ENCODE peak calls at places on chromosomes 12 and 14, in six cellular contexts. O is A549, H is HepG2, J is GM12878, B is K562, V is H1. Y is an unnamed sample.

GRCh38 chr12:10721654-10722501 is 1.2 kb downstream of the YBX3 start:
- DNase-seq in J (peak), B (peak), H (peak), O (peak), V (peak), Y (no peak)

GRCh38 chr12:120687570-120688289 is 781 bp downstream of the MLEC start:
- DNase-seq in H (no peak), O (no peak), B (peak), J (no peak), V (no peak), Y (no peak)

GRCh38 chr12:102061096-102061555 is 665 bp downstream of the WASHC3 start:
- DNase-seq in J (peak), B (peak), O (no peak), V (no peak), H (peak), Y (no peak)

GRCh38 chr14:64971890-64972785 is at the start of gene RAB15:
- DNase-seq in J (no peak), H (no peak), B (no peak), V (no peak), O (peak), Y (peak)

GRCh38 chr14:85088231-85088630 is 441.7 kb upstream of the FLRT2 start:
- DNase-seq in B (no peak), O (no peak), J (no peak), V (no peak), H (no peak), Y (no peak)

GRCh38 chr14:74856366-74856765 is 19.6 kb downstream of the PROX2 start:
- DNase-seq in B (no peak), J (no peak), H (no peak), O (no peak), V (no peak), Y (no peak)

GRCh38 chr12:5965950-5966383 is 20.9 kb upstream of the ANO2 start:
- DNase-seq in B (peak), V (peak), J (no peak), O (peak), H (peak), Y (peak)

GRCh38 chr14:93975791-93976476 is 436 bp downstream of the ASB2 start:
- DNase-seq in J (peak), O (no peak), B (no peak), H (no peak), V (no peak), Y (no peak)

GRCh38 chr12:47080725-47081502 is 1.2 kb upstream of the AMIGO2 start:
- DNase-seq in J (no peak), B (peak), O (no peak), H (no peak), V (no peak), Y (no peak)

GRCh38 chr12:54019111-54019811 is 9.0 kb upstream of the HOXC6 start:
- DNase-seq in V (peak), O (no peak), B (no peak), H (no peak), J (no peak), Y (no peak)

GRCh38 chr12:65822732-65823480 is 1.4 kb upstream of the HMGA2 start:
- DNase-seq in B (no peak), V (peak), O (peak), J (no peak), H (peak), Y (peak)

GRCh38 chr14:58479975-58480374 is 52.5 kb downstream of the KIAA0586 start:
- DNase-seq in O (no peak), V (no peak), B (no peak), J (no peak), H (no peak), Y (no peak)

GRCh38 chr14:96095581-96096476 is 56.7 kb downstream of the C14orf132 start:
- DNase-seq in V (no peak), O (peak), B (no peak), H (peak), J (no peak), Y (peak)

GRCh38 chr14:59425322-59425945 is 39.7 kb downstream of the GPR135 start:
- DNase-seq in V (no peak), H (no peak), B (no peak), O (no peak), J (no peak), Y (no peak)

GRCh38 chr14:39265032-39265431 is 31.3 kb downstream of the MIA2 start:
- DNase-seq in O (no peak), V (no peak), J (no peak), H (no peak), B (peak), Y (no peak)

GRCh38 chr14:61460853-61461611 is 139.7 kb downstream of the PRKCH start:
- DNase-seq in O (no peak), J (no peak), B (peak), H (peak), V (peak), Y (no peak)

GRCh38 chr14:61460063-61460462 is 138.7 kb downstream of the PRKCH start:
- DNase-seq in V (no peak), J (no peak), O (no peak), B (no peak), H (no peak), Y (no peak)

GRCh38 chr14:61462566-61463195 is 141.3 kb downstream of the PRKCH start:
- DNase-seq in H (peak), O (no peak), B (peak), J (no peak), V (peak), Y (peak)

GRCh38 chr14:61463664-61464063 is 142.3 kb downstream of the PRKCH start:
- DNase-seq in O (no peak), V (no peak), J (no peak), H (no peak), B (no peak), Y (no peak)

DNA sequence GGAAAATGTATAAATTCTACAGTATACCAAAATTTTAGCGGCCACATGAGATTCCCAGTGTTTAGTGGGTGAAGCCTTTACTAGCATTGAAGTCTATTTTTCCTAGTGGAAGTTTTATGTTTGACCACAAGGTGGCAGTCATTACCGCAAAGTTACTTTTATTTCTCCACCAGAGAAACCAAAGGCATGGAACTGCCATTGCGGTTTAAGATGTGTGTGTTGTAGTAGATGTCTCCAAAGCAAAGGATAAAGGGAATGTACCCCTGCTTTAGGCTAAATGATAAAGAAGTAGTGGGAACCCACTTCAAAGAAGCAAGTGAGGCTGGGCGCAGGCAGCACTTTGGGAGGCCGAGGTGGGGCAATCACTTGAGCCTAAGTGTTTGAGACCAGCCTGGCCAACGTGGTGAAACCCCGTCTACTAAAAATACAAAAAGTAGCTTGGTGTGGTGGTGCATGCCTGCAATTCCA is 140.5 kb downstream of the PRKCH start:
- DNase-seq in H (peak), O (peak), V (peak), J (no peak), B (peak), Y (peak)
- TF ChIP-seq CHD2 in H (no peak), O (no peak), V (no peak), J (no peak), B (no peak), Y (no peak)

GRCh38 chr12:132483612-132484011 is 6.3 kb upstream of the FBRSL1 start:
- DNase-seq in J (no peak), H (no peak), O (no peak), B (no peak), V (no peak), Y (no peak)

GRCh38 chr12:132483208-132483607 is 6.7 kb upstream of the FBRSL1 start:
- DNase-seq in O (no peak), V (no peak), H (no peak), B (no peak), J (no peak), Y (no peak)

GRCh38 chr12:132485619-132486018 is 4.3 kb upstream of the FBRSL1 start:
- DNase-seq in V (no peak), O (no peak), J (no peak), H (no peak), B (no peak), Y (no peak)

GRCh38 chr12:132484891-132485441 is 5.0 kb upstream of the FBRSL1 start:
- DNase-seq in V (no peak), O (no peak), B (no peak), H (no peak), J (no peak), Y (no peak)

DNA sequence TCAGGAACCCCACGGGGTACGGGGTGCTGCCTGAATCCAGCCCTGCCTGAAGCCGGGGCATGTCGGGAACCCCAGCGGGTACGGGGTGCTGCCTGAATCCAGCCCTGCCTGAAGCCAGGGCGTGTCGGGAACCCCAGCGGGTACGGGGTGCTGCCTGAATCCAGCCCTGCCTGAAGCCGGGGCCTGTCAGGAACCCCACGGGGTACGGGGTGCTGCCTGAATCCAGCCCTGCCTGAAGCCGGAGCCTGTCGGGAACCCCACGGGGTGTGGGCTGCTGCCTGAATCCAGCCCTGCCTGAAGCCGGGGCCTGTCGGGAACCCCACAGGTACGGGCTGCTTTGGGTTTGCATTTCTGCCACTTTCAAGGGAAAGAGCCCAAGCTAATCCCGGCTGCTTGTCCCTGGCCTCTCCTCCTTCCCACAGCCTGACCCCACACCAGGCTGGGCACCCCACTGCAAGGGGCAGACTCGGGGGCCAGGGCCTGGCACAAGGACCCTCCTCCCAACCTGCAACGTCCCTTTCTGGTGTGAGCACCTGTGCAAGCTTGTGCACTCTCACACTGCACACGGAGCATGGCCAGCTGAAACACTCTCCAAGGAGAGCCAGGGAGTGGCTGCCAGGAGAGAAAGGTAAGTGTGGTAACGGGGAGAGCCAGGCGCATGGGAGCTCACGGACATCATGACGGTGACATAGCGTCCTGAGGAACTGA is 5.6 kb upstream of the FBRSL1 start:
- DNase-seq in B (no peak), V (no peak), J (no peak), H (no peak), O (no peak), Y (no peak)
- TF ChIP-seq CHD2 in B (no peak), V (no peak), J (no peak), H (no peak), O (no peak), Y (no peak)

GRCh38 chr14:22384974-22385526 is 204.0 kb downstream of the DAD1 start:
- DNase-seq in B (no peak), H (no peak), J (no peak), V (no peak), O (no peak), Y (no peak)
- TF ChIP-seq CHD2 in B (no peak), H (no peak), J (no peak), V (no peak), O (no peak), Y (no peak)

GRCh38 chr12:115983226-115983798 is 294.2 kb downstream of the MED13L start:
- DNase-seq in B (peak), H (peak), V (peak), O (peak), J (no peak), Y (no peak)
- TF ChIP-seq CHD2 in B (no peak), H (no peak), V (no peak), O (no peak), J (no peak), Y (no peak)

GRCh38 chr14:22184157-22185025 is 404.6 kb downstream of the DAD1 start:
- DNase-seq in O (no peak), J (no peak), H (no peak), V (no peak), B (no peak), Y (no peak)
- TF ChIP-seq CHD2 in O (no peak), J (no peak), H (no peak), V (no peak), B (no peak), Y (no peak)

GRCh38 chr14:50856660-50857059 is 15.2 kb upstream of the ABHD12B start:
- DNase-seq in V (no peak), B (no peak), J (no peak), H (no peak), O (no peak), Y (no peak)

GRCh38 chr14:50855558-50855957 is 16.3 kb upstream of the ABHD12B start:
- DNase-seq in B (no peak), J (no peak), H (no peak), V (no peak), O (no peak), Y (no peak)

GRCh38 chr14:50859296-50859624 is 12.6 kb upstream of the ABHD12B start:
- DNase-seq in J (no peak), B (no peak), H (no peak), O (no peak), V (no peak), Y (no peak)

GRCh38 chr14:50854521-50854920 is 17.3 kb upstream of the ABHD12B start:
- DNase-seq in H (no peak), J (no peak), O (no peak), V (no peak), B (no peak), Y (no peak)

GRCh38 chr14:50853891-50854290 is 18.0 kb upstream of the ABHD12B start:
- DNase-seq in H (no peak), J (no peak), B (no peak), V (no peak), O (no peak), Y (no peak)
- TF ChIP-seq CHD2 in H (no peak), J (no peak), B (no peak), V (no peak), O (no peak), Y (no peak)

GRCh38 chr12:52506858-52507715 is 13.1 kb downstream of the KRT5 start:
- DNase-seq in B (peak), H (peak), O (peak), V (no peak), J (no peak), Y (peak)
- TF ChIP-seq CHD2 in B (no peak), H (no peak), O (no peak), V (no peak), J (no peak), Y (no peak)

GRCh38 chr14:21860172-21860571 is 186.6 kb upstream of the OR4E1 start:
- DNase-seq in J (no peak), V (peak), B (peak), O (peak), H (peak), Y (peak)

GRCh38 chr14:21863289-21863688 is 189.7 kb upstream of the OR4E1 start:
- DNase-seq in H (no peak), J (no peak), V (no peak), O (no peak), B (no peak), Y (no peak)

GRCh38 chr14:21866479-21866878 is 192.9 kb upstream of the OR4E1 start:
- DNase-seq in H (no peak), O (no peak), V (no peak), B (no peak), J (no peak), Y (no peak)

DNA sequence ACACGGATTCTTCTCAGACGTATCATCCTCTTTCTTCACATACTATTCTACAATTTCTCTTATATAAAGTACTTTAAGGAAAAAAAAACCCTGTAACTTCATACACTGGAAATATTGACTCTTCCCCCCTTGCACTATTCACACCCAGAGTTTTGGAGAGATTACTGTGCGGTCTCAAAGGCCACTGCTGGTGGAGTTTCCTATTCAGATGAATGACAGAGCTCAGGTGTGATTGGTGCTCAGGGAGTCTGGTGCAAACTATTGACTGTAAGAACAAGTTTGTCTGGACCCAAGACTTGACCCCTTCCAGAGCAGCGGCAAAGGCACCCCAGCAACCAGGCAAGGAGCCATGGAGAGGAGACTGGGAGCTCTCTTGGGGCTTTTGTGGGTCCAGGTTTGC is 187.5 kb upstream of the OR4E1 start:
- DNase-seq in J (no peak), H (no peak), B (no peak), V (no peak), O (no peak), Y (no peak)
- TF ChIP-seq CHD2 in J (no peak), H (no peak), B (no peak), V (no peak), O (no peak), Y (no peak)

GRCh38 chr14:104870368-104871144 is 5.5 kb downstream of the CEP170B start:
- DNase-seq in B (peak), V (peak), O (peak), H (peak), J (no peak), Y (peak)
- TF ChIP-seq CHD2 in B (no peak), V (no peak), O (no peak), H (no peak), J (no peak), Y (no peak)

Y was measured in SK-N-SH.